ENCODE peak calls at places on chromosomes 1 and 21, in eight cellular contexts. U, H, E, Z, C, F, D and A are unnamed samples.

GRCh38 chr1:100896481-100896982 is 642 bp downstream of the SLC30A7 start:
- DNase-seq in U (no peak), H (no peak), E (peak; percentile 38), Z (peak; percentile 45), C (peak; percentile 76), F (peak; percentile 20), D (peak; percentile 80), A (peak; percentile 52)

GRCh38 chr1:1006305-1007159 is 6.6 kb upstream of the HES4 start:
- DNase-seq in U (no peak), H (no peak), E (no peak), Z (peak; percentile 66), C (no peak), F (no peak), D (no peak), A (no peak)

GRCh38 chr21:45241357-45241756 is 46.3 kb downstream of the POFUT2 start:
- DNase-seq in U (no peak), H (no peak), E (no peak), Z (no peak), C (no peak), F (no peak), D (no peak), A (no peak)

GRCh38 chr21:30408782-30409494 is 13.1 kb downstream of the KRTAP13-1 start:
- DNase-seq in U (peak; percentile 3), H (no peak), E (peak; percentile 6), Z (peak; percentile 54), C (peak; percentile 10), F (no peak), D (peak; percentile 75), A (peak; percentile 83)

GRCh38 chr1:86068126-86068805 is 88.3 kb downstream of the COL24A1 start:
- DNase-seq in U (no peak), H (no peak), E (no peak), Z (no peak), C (no peak), F (no peak), D (no peak), A (peak; percentile 82)

GRCh38 chr1:180167721-180168467 is 13.2 kb downstream of the QSOX1 start:
- DNase-seq in U (no peak), H (no peak), E (no peak), Z (peak; percentile 89), C (no peak), F (no peak), D (no peak), A (no peak)

GRCh38 chr1:109229531-109230127 is 15.9 kb downstream of the SARS1 start:
- DNase-seq in U (peak; percentile 94), H (no peak), E (no peak), Z (no peak), C (no peak), F (no peak), D (no peak), A (no peak)

GRCh38 chr1:212691561-212692071 is 8.0 kb downstream of the BATF3 start:
- DNase-seq in U (no peak), H (no peak), E (no peak), Z (no peak), C (peak; percentile 83), F (no peak), D (no peak), A (no peak)

GRCh38 chr1:47411441-47411840 is 4.6 kb upstream of the FOXE3 start:
- DNase-seq in U (no peak), H (no peak), E (peak; percentile 54), Z (peak; percentile 29), C (no peak), F (no peak), D (no peak), A (no peak)

GRCh38 chr21:28325618-28326017 is 667.1 kb downstream of the LTN1 start:
- DNase-seq in U (no peak), H (no peak), E (peak; percentile 0), Z (no peak), C (no peak), F (no peak), D (no peak), A (no peak)

GRCh38 chr1:48027533-48027835 is 30.3 kb upstream of the TRABD2B start:
- DNase-seq in U (no peak), H (no peak), E (no peak), Z (no peak), C (no peak), F (no peak), D (no peak), A (no peak)